ENCODE peak calls at places on chromosomes 11 and 22, in four cellular contexts. Y is CD8-positive, alpha-beta T cell; H is CD4-positive, CD25-positive, alpha-beta regulatory T cell; I is H9. J is an unnamed sample.

GRCh38 chr11:101706541-101706940 is 122.7 kb upstream of the TRPC6 start:
- DNase-seq in Y (no peak), H (no peak), I (no peak), J (no peak)

GRCh38 chr11:46681814-46682213 is 18.6 kb downstream of the ARHGAP1 start:
- DNase-seq in Y (no peak), H (no peak), I (no peak), J (no peak)

GRCh38 chr11:17591293-17591692 is 44.2 kb downstream of the OTOG start:
- DNase-seq in Y (no peak), H (no peak), I (peak), J (no peak)

GRCh38 chr11:119341222-119342022 is 739 bp upstream of the C1QTNF5 start:
- DNase-seq in Y (no peak), H (no peak), I (peak), J (no peak)

GRCh38 chr22:30210235-30210831 is 36.2 kb downstream of the LIF start:
- DNase-seq in Y (no peak), H (no peak), I (peak), J (no peak)

GRCh38 chr22:22079404-22080148 is 97.0 kb upstream of the TOP3B start:
- DNase-seq in Y (no peak), H (no peak), I (no peak), J (no peak)

GRCh38 chr11:8168485-8169257 is at the start of gene RIC3:
- DNase-seq in Y (peak), H (peak), I (peak), J (peak)

GRCh38 chr11:110890995-110891394 is 178.8 kb upstream of the ARHGAP20 start:
- DNase-seq in Y (no peak), H (no peak), I (no peak), J (no peak)

GRCh38 chr11:122342089-122342749 is 226.2 kb upstream of the BLID start:
- DNase-seq in Y (no peak), H (no peak), I (no peak), J (no peak)

GRCh38 chr11:8333431-8334401 is 70.0 kb upstream of the LMO1 start:
- DNase-seq in Y (no peak), H (no peak), I (peak), J (no peak)

GRCh38 chr22:50305658-50306566 is 1.5 kb downstream of the PLXNB2 start:
- DNase-seq in Y (no peak), H (no peak), I (no peak), J (no peak)

GRCh38 chr11:763073-763463 is 14.2 kb downstream of the GATD1 start:
- DNase-seq in Y (no peak), H (no peak), I (peak), J (no peak)

GRCh38 chr11:765802-766091 is 11.5 kb downstream of the GATD1 start:
- DNase-seq in Y (no peak), H (no peak), I (no peak), J (no peak)

GRCh38 chr11:763549-764321 is 13.6 kb downstream of the GATD1 start:
- DNase-seq in Y (no peak), H (no peak), I (peak), J (no peak)

GRCh38 chr11:765025-765801 is 12.1 kb downstream of the GATD1 start:
- DNase-seq in Y (peak), H (peak), I (peak), J (peak)

GRCh38 chr11:764322-765024 is 12.8 kb downstream of the GATD1 start:
- DNase-seq in Y (no peak), H (no peak), I (no peak), J (no peak)
- H3K27ac ChIP-seq in Y (no peak), H (no peak), I (no peak), J (no peak)

DNA sequence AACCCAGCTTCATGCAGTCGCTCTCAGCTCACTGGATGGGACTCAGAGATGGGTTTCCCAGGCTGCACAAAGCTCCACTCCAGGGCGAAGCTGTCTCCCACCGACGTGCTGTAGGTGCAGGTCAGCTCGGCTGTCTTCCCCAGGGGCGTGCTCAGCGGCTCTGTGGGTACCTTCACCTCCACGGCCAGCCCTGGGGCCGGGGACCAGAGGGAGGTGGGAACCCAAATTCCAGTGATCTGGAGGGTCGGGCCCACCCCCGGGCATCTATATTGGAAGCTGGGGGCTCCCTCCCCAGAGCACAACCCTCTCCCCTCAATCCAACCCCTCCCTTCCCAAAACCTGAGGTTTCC is 689 bp downstream of the VSIG2 start:
- DNase-seq in Y (no peak), H (no peak), I (peak), J (no peak)
- H3K27ac ChIP-seq in Y (no peak), H (no peak), I (no peak), J (no peak)

GRCh38 chr22:46038516-46039430 is 61.8 kb upstream of the WNT7B start:
- DNase-seq in Y (no peak), H (no peak), I (no peak), J (no peak)
- H3K27ac ChIP-seq in Y (no peak), H (no peak), I (no peak), J (no peak)

GRCh38 chr22:46113110-46113909 is 37.0 kb upstream of the PPARA start:
- DNase-seq in Y (no peak), H (no peak), I (no peak), J (no peak)

GRCh38 chr22:46110215-46110614 is 40.1 kb upstream of the PPARA start:
- DNase-seq in Y (no peak), H (no peak), I (peak), J (no peak)

GRCh38 chr22:46112405-46112804 is 37.9 kb upstream of the PPARA start:
- DNase-seq in Y (no peak), H (no peak), I (no peak), J (no peak)

GRCh38 chr22:46109474-46110003 is 40.8 kb upstream of the PPARA start:
- DNase-seq in Y (no peak), H (no peak), I (no peak), J (no peak)

DNA sequence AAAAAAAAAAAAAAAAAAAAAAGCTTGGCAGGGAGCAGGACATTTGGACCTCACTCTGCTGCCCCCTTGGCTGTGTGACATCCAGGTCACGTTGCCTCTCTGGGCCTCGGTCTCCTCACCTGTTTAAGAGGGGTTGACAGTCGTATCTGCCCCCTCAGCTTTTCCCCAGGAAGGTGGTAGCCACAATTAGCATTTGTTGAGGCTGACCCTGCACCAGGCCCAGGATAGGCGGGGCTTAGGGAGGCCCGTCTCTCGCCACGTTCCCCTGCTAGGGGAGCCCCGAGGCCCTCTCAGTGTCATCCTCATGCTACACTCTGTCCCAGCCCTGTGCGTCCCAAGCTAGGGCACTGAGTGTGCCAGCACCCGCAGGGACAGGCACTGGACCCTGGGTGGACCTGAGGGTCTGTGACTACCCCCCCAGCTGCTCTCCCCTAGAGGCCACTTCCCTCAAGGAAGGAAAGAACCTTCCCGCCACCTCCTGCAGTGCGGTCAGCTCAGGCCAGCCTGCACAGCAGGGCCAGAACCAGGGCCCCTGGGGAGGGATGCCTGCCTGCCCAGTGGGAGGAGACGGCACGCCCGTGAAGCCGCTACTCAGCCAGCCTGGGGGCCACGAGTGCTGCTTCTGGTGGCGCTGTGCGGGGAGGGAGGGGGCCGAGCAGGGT is 38.5 kb upstream of the PPARA start:
- DNase-seq in Y (no peak), H (no peak), I (peak), J (no peak)
- H3K27ac ChIP-seq in Y (no peak), H (no peak), I (no peak), J (no peak)

GRCh38 chr22:19903513-19903912 is 38.1 kb upstream of the COMT start:
- DNase-seq in Y (no peak), H (no peak), I (no peak), J (no peak)

GRCh38 chr22:19904881-19905618 is 36.5 kb upstream of the COMT start:
- DNase-seq in Y (no peak), H (no peak), I (no peak), J (no peak)

GRCh38 chr22:19903031-19903430 is 38.5 kb upstream of the COMT start:
- DNase-seq in Y (no peak), H (no peak), I (peak), J (no peak)

GRCh38 chr22:19905619-19906276 is 35.8 kb upstream of the COMT start:
- DNase-seq in Y (no peak), H (no peak), I (peak), J (no peak)

DNA sequence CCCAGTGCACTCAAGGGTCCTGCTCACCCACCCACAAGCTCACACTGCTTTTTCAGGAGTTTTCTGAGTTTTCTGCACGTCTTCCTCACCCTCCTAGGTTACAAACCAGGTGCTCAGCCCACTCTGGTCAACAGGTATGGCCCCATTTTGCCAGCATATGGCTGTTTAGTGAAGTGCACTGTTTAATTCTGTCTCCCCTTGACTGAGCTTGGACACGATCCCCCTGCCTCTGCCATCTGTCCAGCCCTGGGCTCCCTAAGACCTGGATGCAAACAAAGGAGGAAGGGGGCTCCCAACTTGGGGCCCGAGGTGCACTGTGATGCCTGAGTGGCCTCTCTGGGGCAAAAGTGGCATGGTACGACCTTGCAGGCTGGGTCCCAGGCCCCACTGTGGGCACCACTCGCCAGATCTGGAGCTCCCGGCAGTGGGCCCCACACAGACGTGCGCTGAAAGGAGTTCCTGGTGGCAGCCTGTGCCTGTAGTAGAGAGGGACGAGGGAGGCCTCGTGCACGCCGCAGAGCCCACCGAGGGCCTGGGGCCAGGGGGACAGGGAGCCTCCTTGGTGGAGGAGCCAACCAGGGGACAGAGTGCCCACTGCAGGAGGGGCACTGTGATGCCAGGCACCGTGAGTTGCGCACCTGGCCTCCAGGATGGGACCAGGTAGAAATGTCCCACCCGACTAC is 37.3 kb upstream of the COMT start:
- DNase-seq in Y (no peak), H (no peak), I (no peak), J (no peak)
- H3K27ac ChIP-seq in Y (no peak), H (no peak), I (no peak), J (no peak)

DNA sequence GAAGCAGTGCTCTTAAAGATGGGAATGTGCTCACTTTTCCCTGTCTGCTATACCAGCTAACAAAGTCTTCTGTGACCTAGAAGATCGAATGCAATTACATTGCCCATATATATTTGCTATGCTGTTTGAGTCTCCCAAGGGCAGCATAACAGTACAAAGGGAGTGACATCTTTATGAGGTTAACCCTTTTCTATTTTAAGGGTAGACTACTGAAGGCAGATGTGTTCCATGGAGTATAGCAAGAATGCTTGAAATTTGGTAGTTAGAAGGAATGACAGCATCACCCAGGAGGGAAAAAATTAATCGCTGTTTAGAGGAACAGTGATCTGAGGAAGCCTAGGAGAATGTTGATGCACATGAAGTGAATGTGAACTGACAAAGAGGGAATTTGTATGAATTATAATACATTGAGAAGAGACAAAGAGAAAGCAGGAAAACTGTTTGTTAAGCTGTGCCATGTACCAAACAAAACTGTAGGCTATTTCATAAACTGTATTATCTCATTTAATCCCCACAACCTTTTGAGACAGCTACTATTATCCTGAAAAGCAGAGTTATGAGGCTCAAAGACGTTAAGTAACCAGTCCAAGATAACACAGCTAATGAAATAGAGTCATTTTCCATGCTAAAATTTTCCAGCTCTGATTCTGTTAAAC is 13.0 kb downstream of the MAML2 start:
- DNase-seq in Y (no peak), H (no peak), I (no peak), J (no peak)
- H3K27ac ChIP-seq in Y (no peak), H (no peak), I (no peak), J (no peak)

GRCh38 chr11:104343578-104343977 is 179.6 kb upstream of the PDGFD start:
- DNase-seq in Y (no peak), H (peak), I (no peak), J (no peak)
- H3K27ac ChIP-seq in Y (no peak), H (no peak), I (no peak), J (no peak)

GRCh38 chr11:64102005-64102738 is 63.7 kb downstream of the MACROD1 start:
- DNase-seq in Y (no peak), H (no peak), I (no peak), J (no peak)
- H3K27ac ChIP-seq in Y (no peak), H (no peak), I (no peak), J (no peak)

GRCh38 chr22:20510811-20511577 is 3.6 kb downstream of the MED15 start:
- DNase-seq in Y (no peak), H (no peak), I (no peak), J (no peak)
- H3K27ac ChIP-seq in Y (no peak), H (peak), I (no peak), J (no peak)